ENCODE peak calls at places on chromosomes 3 and 15, in four cellular contexts. D is spleen, O is gastrocnemius medialis, T is cardiac muscle cell. K is an unnamed sample.
A peak's percentile ranks its signal among the peaks of the same experiment; 100 is the strongest.

GRCh38 chr15:60020736-60021135 is 16.6 kb downstream of the FOXB1 start:
- DNase-seq in D (no peak), O (no peak), T (no peak), K (no peak)

GRCh38 chr3:35772364-35773009 is 133.2 kb downstream of the ARPP21 start:
- DNase-seq in O (peak; percentile 69), T (no peak), D (no peak), K (no peak)

GRCh38 chr15:68550498-68551295 is 28.1 kb upstream of the CORO2B start:
- DNase-seq in O (peak; percentile 52), T (peak; percentile 82), D (peak; percentile 87), K (peak; percentile 86)

GRCh38 chr3:184117649-184118048 is 17.5 kb upstream of the EIF2B5 start:
- DNase-seq in O (no peak), D (no peak), T (no peak), K (no peak)

GRCh38 chr3:117820900-117821299 is 1111.3 kb downstream of the TUSC7 start:
- DNase-seq in D (no peak), T (no peak), O (no peak), K (no peak)

GRCh38 chr3:42999212-42999611 is 20.1 kb downstream of the GASK1A start:
- DNase-seq in T (no peak), O (no peak), D (no peak), K (no peak)

GRCh38 chr3:168116279-168116678 is 20.6 kb upstream of the GOLIM4 start:
- DNase-seq in D (no peak), T (peak; percentile 75), O (peak; percentile 52), K (no peak)

GRCh38 chr15:68983821-68984517 is 30.5 kb upstream of the NOX5 start:
- DNase-seq in D (no peak), T (peak; percentile 26), O (no peak), K (no peak)

GRCh38 chr15:99014803-99015676 is 7.4 kb upstream of the PGPEP1L start:
- DNase-seq in D (peak; percentile 84), T (peak; percentile 90), O (peak; percentile 91), K (peak; percentile 91)

GRCh38 chr15:55942332-55942731 is 51.1 kb downstream of the NEDD4 start:
- DNase-seq in D (no peak), O (no peak), T (no peak), K (no peak)

GRCh38 chr3:193865339-193865738 is 270.6 kb upstream of the HES1 start:
- DNase-seq in T (no peak), D (no peak), O (no peak), K (no peak)

GRCh38 chr3:194575484-194576210 is 57.6 kb downstream of the TMEM44 start:
- DNase-seq in T (no peak), D (no peak), O (peak; percentile 41), K (no peak)

GRCh38 chr3:154060606-154061380 is 60.4 kb upstream of the ARHGEF26 start:
- DNase-seq in T (peak; percentile 46), O (no peak), D (no peak), K (no peak)

GRCh38 chr3:150414989-150415388 is 6.9 kb downstream of the TSC22D2 start:
- DNase-seq in D (no peak), T (no peak), O (no peak), K (no peak)

GRCh38 chr3:134311265-134311664 is 60.6 kb upstream of the RYK start:
- DNase-seq in T (no peak), D (no peak), O (no peak), K (no peak)

GRCh38 chr3:66376568-66376967 is 124.3 kb downstream of the LRIG1 start:
- DNase-seq in D (no peak), T (peak; percentile 46), O (no peak), K (no peak)

GRCh38 chr3:47761046-47761445 is 20.6 kb downstream of the SMARCC1 start:
- DNase-seq in O (no peak), T (no peak), D (no peak), K (no peak)

GRCh38 chr3:50167069-50167781 is 12.1 kb downstream of the SEMA3F start:
- DNase-seq in T (no peak), O (no peak), D (no peak), K (peak; percentile 46)

GRCh38 chr15:101314726-101315125 is 19.7 kb upstream of the SNRPA1 start:
- DNase-seq in D (peak; percentile 70), O (no peak), T (no peak), K (no peak)

GRCh38 chr3:158789592-158789991 is 12.3 kb upstream of the MFSD1 start:
- DNase-seq in O (no peak), T (no peak), D (no peak), K (no peak)

GRCh38 chr3:124791639-124792111 is 61.4 kb downstream of the UMPS start:
- DNase-seq in O (peak; percentile 37), D (no peak), T (no peak), K (no peak)

GRCh38 chr15:55652363-55652762 is 64.2 kb upstream of the PYGO1 start:
- DNase-seq in O (no peak), D (no peak), T (peak; percentile 23), K (peak; percentile 84)

GRCh38 chr3:123329636-123330340 is 119.1 kb downstream of the ADCY5 start:
- DNase-seq in D (peak; percentile 67), O (no peak), T (no peak), K (no peak)

GRCh38 chr15:37764733-37765191 is 169.7 kb upstream of the TMCO5A start:
- DNase-seq in T (peak; percentile 12), D (no peak), O (no peak), K (peak; percentile 31)

GRCh38 chr3:28699283-28699682 is 350.7 kb upstream of the AZI2 start:
- DNase-seq in O (no peak), D (no peak), T (no peak), K (no peak)

GRCh38 chr15:83327041-83327440 is 42.6 kb upstream of the BNC1 start:
- DNase-seq in O (no peak), T (no peak), D (no peak), K (peak; percentile 7)

GRCh38 chr3:19917167-19917566 is 16.9 kb downstream of the EFHB start:
- DNase-seq in D (no peak), T (no peak), O (no peak), K (no peak)

GRCh38 chr15:82048809-82049208 is 3.0 kb upstream of the MEX3B start:
- DNase-seq in O (no peak), D (no peak), T (no peak), K (no peak)

DNA sequence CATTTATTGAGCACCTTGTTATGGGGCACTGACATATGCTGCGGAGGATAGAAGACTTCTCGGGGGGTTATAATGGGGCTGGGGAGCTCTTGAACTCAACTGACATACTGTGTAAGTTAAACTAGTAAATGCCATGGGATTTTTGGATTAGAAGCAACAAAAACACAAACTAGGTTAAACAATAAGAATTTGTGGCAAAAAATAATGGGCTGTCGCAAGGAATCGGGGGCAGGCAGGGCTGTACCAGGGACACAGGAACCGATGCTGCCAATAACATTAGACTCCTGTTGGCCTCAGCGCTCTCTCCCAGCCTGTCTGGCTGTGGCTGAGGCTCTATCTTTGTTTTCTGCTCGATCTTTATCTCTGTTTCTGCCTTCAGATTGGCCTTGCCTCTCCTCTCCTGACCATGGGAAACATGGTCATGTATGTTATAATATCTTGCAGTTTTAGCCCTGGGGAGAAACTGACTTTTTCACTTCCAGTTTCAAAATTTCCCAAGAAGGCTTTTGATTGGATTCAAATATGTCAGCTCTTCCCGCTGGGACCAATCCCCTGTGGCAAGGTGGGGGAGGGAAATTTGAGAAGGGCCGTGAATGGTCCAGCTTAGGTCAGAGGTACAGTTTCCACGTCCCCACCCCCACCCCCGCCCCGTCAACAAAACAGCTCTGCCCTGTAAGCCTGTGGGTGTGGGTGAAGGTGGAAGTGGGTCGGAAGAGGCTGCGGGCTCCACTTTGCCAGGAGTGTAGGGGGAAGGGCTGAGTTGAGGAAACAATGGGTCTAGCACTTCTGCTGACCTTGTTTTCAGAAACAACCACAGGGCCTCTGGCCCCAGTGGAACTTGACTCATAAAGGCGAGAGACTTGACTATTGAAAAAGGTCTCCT is 161.0 kb upstream of the TBL1XR1 start:
- DNase-seq in O (peak; percentile 88), T (peak; percentile 68), D (peak; percentile 91), K (peak; percentile 41)
- H3K4me1 ChIP-seq in O (peaks cover 53% of the 10 kb centered on the region), T (peaks cover 26% of the 10 kb centered on the region), D (peaks cover 70% of the 10 kb centered on the region), K (peaks cover 55% of the 10 kb centered on the region)

GRCh38 chr3:16514021-16514700 is 662 bp upstream of the RFTN1 start:
- DNase-seq in T (no peak), D (no peak), O (no peak), K (no peak)

GRCh38 chr3:16513141-16514020 is at the start of gene RFTN1:
- DNase-seq in D (peak; percentile 92), O (no peak), T (peak; percentile 72), K (peak; percentile 60)

GRCh38 chr3:16510620-16511319 is 2.7 kb downstream of the RFTN1 start:
- DNase-seq in O (no peak), D (no peak), T (no peak), K (no peak)

GRCh38 chr3:16511561-16512434 is 1.7 kb downstream of the RFTN1 start:
- DNase-seq in T (no peak), D (peak; percentile 87), O (peak; percentile 61), K (peak; percentile 20)

DNA sequence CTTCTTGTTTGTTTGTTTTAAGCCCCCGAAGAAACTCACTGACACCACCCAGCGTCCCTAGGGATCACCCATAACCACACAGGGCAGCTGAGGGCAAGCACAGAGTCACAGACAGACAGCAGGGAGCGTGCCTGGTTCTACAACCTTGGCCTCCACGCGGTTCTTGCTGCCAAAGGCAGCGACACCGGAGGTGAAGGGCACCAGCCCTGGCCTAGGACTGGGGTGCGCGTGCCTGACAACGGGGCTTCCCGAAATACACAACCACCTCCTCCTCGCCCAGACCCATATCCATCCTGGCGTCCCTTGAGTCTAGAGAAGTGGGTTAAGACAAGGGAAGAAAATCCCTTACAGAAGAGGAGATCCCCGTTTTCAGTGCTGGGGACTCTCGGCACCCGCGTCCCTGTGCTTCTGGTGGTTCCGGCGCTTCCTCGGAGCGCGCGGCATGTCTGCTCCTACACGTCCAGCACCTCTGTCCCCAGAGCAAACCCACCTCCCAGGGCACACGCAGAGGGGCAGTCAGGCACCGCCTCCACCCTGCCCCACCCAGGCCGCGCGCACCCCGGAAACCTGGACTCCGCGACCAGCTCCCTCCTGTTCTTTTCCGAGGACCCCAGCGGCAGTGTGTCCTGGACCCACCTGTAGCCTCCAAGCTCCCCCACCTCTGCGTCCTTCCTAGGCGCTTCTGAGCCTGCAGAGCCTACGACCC is 911 bp downstream of the RFTN1 start:
- DNase-seq in O (peak; percentile 52), T (peak; percentile 37), D (peak; percentile 91), K (peak; percentile 32)
- H3K4me1 ChIP-seq in O (peaks cover 54% of the 10 kb centered on the region), T (peaks cover 44% of the 10 kb centered on the region), D (peaks cover 96% of the 10 kb centered on the region), K (peaks cover 21% of the 10 kb centered on the region)

GRCh38 chr3:36874351-36874874 is 70.4 kb downstream of the TRANK1 start:
- DNase-seq in D (no peak), O (no peak), T (no peak), K (no peak)

GRCh38 chr3:36871379-36872126 is 73.3 kb downstream of the TRANK1 start:
- DNase-seq in D (no peak), O (no peak), T (no peak), K (no peak)

GRCh38 chr3:36875397-36875796 is 69.5 kb downstream of the TRANK1 start:
- DNase-seq in O (no peak), D (no peak), T (no peak), K (no peak)

GRCh38 chr3:36877930-36878685 is 66.7 kb downstream of the TRANK1 start:
- DNase-seq in T (no peak), O (no peak), D (no peak), K (peak; percentile 16)

GRCh38 chr3:36876181-36876936 is 68.5 kb downstream of the TRANK1 start:
- DNase-seq in D (no peak), T (no peak), O (no peak), K (no peak)
- H3K4me1 ChIP-seq in D (peaks cover 44% of the 10 kb centered on the region), T (no peaks in the 10 kb centered on the region), O (no peaks in the 10 kb centered on the region), K (peaks cover 9% of the 10 kb centered on the region)

DNA sequence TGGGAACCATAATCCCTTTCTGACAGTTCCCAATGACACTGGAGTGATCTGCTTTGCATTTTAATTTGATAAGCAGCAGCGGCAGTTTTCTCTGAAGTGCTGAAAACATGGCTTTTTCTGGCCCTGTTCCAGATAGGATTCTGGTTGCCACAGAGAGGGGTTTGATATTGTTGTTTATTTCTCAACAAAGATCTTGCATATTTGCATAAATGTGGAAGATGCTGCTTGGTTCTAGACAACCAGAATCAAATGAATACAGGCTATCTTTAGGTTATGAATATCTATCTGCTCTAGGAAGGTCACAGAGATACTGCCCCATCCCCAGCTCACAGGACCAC is 137.1 kb downstream of the ZNF609 start:
- DNase-seq in O (no peak), D (no peak), T (no peak), K (no peak)
- H3K4me1 ChIP-seq in O (peaks cover 19% of the 10 kb centered on the region), D (peaks cover 72% of the 10 kb centered on the region), T (peaks cover 24% of the 10 kb centered on the region), K (peaks cover 24% of the 10 kb centered on the region)